ENCODE peak calls at places on chromosomes 11 and 22, in five cellular contexts. Q is adipocyte, K is GM23248, M is small intestine, T is upper lobe of right lung. D is an unnamed sample.
A peak's percentile ranks its signal among the peaks of the same experiment; 100 is the strongest.

GRCh38 chr22:29183971-29184595 is 21.6 kb upstream of the EMID1 start:
- DNase-seq in Q (no peak), K (no peak), M (no peak), T (no peak), D (no peak)

GRCh38 chr11:78646564-78647185 is 72.0 kb upstream of the NARS2 start:
- DNase-seq in Q (peak; percentile 73), K (peak; percentile 37), M (peak; percentile 75), T (no peak), D (peak; percentile 13)

GRCh38 chr22:27647540-27647939 is 154.0 kb downstream of the MN1 start:
- DNase-seq in Q (no peak), K (no peak), M (peak; percentile 10), T (no peak), D (no peak)

GRCh38 chr11:30128269-30128932 is 102.4 kb upstream of the FSHB start:
- DNase-seq in Q (peak; percentile 74), K (peak; percentile 80), M (peak; percentile 5), T (no peak), D (no peak)

GRCh38 chr11:529740-530411 is 5.5 kb downstream of the HRAS start:
- DNase-seq in Q (no peak), K (no peak), M (no peak), T (peak; percentile 65), D (no peak)

GRCh38 chr22:33329398-33329797 is 271.2 kb upstream of the SYN3 start:
- DNase-seq in Q (no peak), K (no peak), M (peak; percentile 18), T (no peak), D (no peak)

GRCh38 chr22:37485006-37485713 is 1.0 kb downstream of the MFNG start:
- DNase-seq in Q (no peak), K (no peak), M (no peak), T (peak; percentile 76), D (no peak)

GRCh38 chr11:69808708-69809107 is 10.5 kb downstream of the FGF3 start:
- DNase-seq in Q (no peak), K (no peak), M (no peak), T (no peak), D (peak; percentile 22)

GRCh38 chr22:43862074-43862881 is at the start of gene SULT4A1:
- DNase-seq in Q (peak; percentile 9), K (peak; percentile 46), M (peak; percentile 43), T (peak; percentile 60), D (peak; percentile 20)

GRCh38 chr11:86176165-86176884 is 68.2 kb upstream of the EED start:
- DNase-seq in Q (no peak), K (peak; percentile 41), M (peak; percentile 32), T (no peak), D (no peak)

GRCh38 chr11:120545813-120546212 is 34.3 kb downstream of the GRIK4 start:
- DNase-seq in Q (no peak), K (no peak), M (no peak), T (no peak), D (no peak)

GRCh38 chr11:18611196-18611595 is 11.6 kb downstream of the MISFA start:
- DNase-seq in Q (peak; percentile 36), K (peak; percentile 51), M (no peak), T (no peak), D (no peak)

GRCh38 chr11:109423860-109424190 is 1.8 kb downstream of the C11orf87 start:
- DNase-seq in Q (no peak), K (no peak), M (no peak), T (no peak), D (no peak)

GRCh38 chr11:109421981-109422590 is at the start of gene C11orf87:
- DNase-seq in Q (peak; percentile 17), K (peak; percentile 46), M (no peak), T (peak; percentile 54), D (peak; percentile 38)

GRCh38 chr11:109424893-109425292 is 2.9 kb downstream of the C11orf87 start:
- DNase-seq in Q (no peak), K (no peak), M (no peak), T (peak; percentile 66), D (no peak)

GRCh38 chr11:109423114-109423859 is 1.3 kb downstream of the C11orf87 start:
- DNase-seq in Q (peak; percentile 29), K (peak; percentile 56), M (no peak), T (peak; percentile 62), D (peak; percentile 56)

GRCh38 chr11:109422755-109423113 is 744 bp downstream of the C11orf87 start:
- DNase-seq in Q (peak; percentile 38), K (peak; percentile 58), M (no peak), T (no peak), D (no peak)
- H3K4me3 ChIP-seq in Q (peak overlapping the region; percentile 77), K (peak overlapping the region; percentile 74), M (no peak overlapping the region), T (peak overlapping the region; percentile 26), D (peak overlapping the region; percentile 46)

GRCh38 chr22:49040111-49040510 is 787.6 kb downstream of the BRD1 start:
- DNase-seq in Q (no peak), K (no peak), M (no peak), T (no peak), D (no peak)
- H3K9me3 ChIP-seq in Q (no peaks in the 10 kb centered on the region), K (no peaks in the 10 kb centered on the region), M (no peaks in the 10 kb centered on the region), T (no peaks in the 10 kb centered on the region), D (no peaks in the 10 kb centered on the region)

GRCh38 chr11:76206327-76207081 is at the start of gene WNT11:
- DNase-seq in Q (peak; percentile 83), K (peak; percentile 69), M (peak; percentile 82), T (peak; percentile 81), D (peak; percentile 39)

GRCh38 chr11:76207642-76208378 is 1.5 kb upstream of the WNT11 start:
- DNase-seq in Q (peak; percentile 94), K (peak; percentile 92), M (peak; percentile 77), T (peak; percentile 90), D (peak; percentile 71)

GRCh38 chr11:76205252-76206076 is 838 bp downstream of the WNT11 start:
- DNase-seq in Q (peak; percentile 5), K (no peak), M (no peak), T (no peak), D (no peak)

GRCh38 chr11:76203937-76204336 is 2.4 kb downstream of the WNT11 start:
- DNase-seq in Q (no peak), K (no peak), M (no peak), T (no peak), D (no peak)

GRCh38 chr11:76206077-76206326 is 300 bp downstream of the WNT11 start:
- DNase-seq in Q (peak; percentile 22), K (no peak), M (no peak), T (no peak), D (no peak)
- H3K27me3 ChIP-seq in Q (peaks cover 9% of the 10 kb centered on the region), K (peaks cover 21% of the 10 kb centered on the region), M (peaks cover 7% of the 10 kb centered on the region), T (peaks cover 14% of the 10 kb centered on the region), D (peaks cover 30% of the 10 kb centered on the region)

GRCh38 chr22:44996120-44996519 is 13.7 kb downstream of the PHF21B start:
- DNase-seq in Q (no peak), K (no peak), M (no peak), T (no peak), D (no peak)
- H3K4me3 ChIP-seq in Q (no peak overlapping the region), K (no peak overlapping the region), M (no peak overlapping the region), T (no peak overlapping the region), D (no peak overlapping the region)

GRCh38 chr11:115716080-115716479 is 211.9 kb upstream of the CADM1 start:
- DNase-seq in Q (no peak), K (no peak), M (no peak), T (no peak), D (no peak)

GRCh38 chr11:115718945-115719344 is 214.7 kb upstream of the CADM1 start:
- DNase-seq in Q (no peak), K (no peak), M (peak; percentile 48), T (no peak), D (no peak)

GRCh38 chr11:115715371-115715770 is 211.2 kb upstream of the CADM1 start:
- DNase-seq in Q (no peak), K (no peak), M (no peak), T (no peak), D (no peak)

GRCh38 chr11:115717215-115717584 is 213.0 kb upstream of the CADM1 start:
- DNase-seq in Q (no peak), K (no peak), M (no peak), T (no peak), D (no peak)

GRCh38 chr11:115716577-115717214 is 212.5 kb upstream of the CADM1 start:
- DNase-seq in Q (no peak), K (no peak), M (no peak), T (no peak), D (no peak)
- H3K9me3 ChIP-seq in Q (no peaks in the 10 kb centered on the region), K (no peaks in the 10 kb centered on the region), M (no peaks in the 10 kb centered on the region), T (no peaks in the 10 kb centered on the region), D (no peaks in the 10 kb centered on the region)

GRCh38 chr11:13956988-13957387 is 5.5 kb upstream of the SPON1 start:
- DNase-seq in Q (no peak), K (no peak), M (no peak), T (no peak), D (no peak)
- H3K27me3 ChIP-seq in Q (no peaks in the 10 kb centered on the region), K (peaks cover 52% of the 10 kb centered on the region), M (peaks cover under 1% of the 10 kb centered on the region), T (peaks cover 15% of the 10 kb centered on the region), D (peaks cover 4% of the 10 kb centered on the region)

GRCh38 chr11:12123177-12123576 is 12.8 kb downstream of the MICAL2 start:
- DNase-seq in Q (peak; percentile 75), K (peak; percentile 86), M (no peak), T (no peak), D (no peak)

GRCh38 chr11:12125609-12126149 is 15.3 kb downstream of the MICAL2 start:
- DNase-seq in Q (no peak), K (peak; percentile 53), M (peak; percentile 56), T (peak; percentile 63), D (no peak)

GRCh38 chr11:12126352-12127019 is 16.1 kb downstream of the MICAL2 start:
- DNase-seq in Q (peak; percentile 78), K (peak; percentile 93), M (peak; percentile 50), T (peak; percentile 77), D (peak; percentile 29)

GRCh38 chr11:12123799-12124198 is 13.4 kb downstream of the MICAL2 start:
- DNase-seq in Q (no peak), K (peak; percentile 58), M (no peak), T (no peak), D (no peak)

DNA sequence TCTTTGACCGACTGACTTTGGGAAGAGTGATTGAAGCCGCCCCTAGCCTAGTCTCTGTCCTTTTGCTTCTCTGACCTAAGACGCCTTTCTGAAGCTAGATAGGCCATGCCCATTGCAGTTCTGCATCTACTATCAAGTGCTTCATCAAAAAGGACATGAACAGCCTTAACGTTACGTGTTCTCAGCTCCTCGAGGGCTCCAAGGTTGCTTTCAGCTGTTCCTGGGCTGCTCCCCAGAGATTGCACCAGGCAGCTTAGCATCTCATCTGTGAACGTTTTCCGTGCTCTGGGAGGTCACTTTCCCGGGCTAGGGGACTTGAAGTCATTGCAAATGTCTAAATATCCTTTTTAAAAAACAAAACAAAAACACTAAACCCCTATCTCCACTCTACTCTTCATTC is 13.9 kb downstream of the MICAL2 start:
- DNase-seq in Q (no peak), K (no peak), M (no peak), T (peak; percentile 16), D (no peak)
- H3K4me3 ChIP-seq in Q (no peak overlapping the region), K (no peak overlapping the region), M (no peak overlapping the region), T (no peak overlapping the region), D (no peak overlapping the region)

DNA sequence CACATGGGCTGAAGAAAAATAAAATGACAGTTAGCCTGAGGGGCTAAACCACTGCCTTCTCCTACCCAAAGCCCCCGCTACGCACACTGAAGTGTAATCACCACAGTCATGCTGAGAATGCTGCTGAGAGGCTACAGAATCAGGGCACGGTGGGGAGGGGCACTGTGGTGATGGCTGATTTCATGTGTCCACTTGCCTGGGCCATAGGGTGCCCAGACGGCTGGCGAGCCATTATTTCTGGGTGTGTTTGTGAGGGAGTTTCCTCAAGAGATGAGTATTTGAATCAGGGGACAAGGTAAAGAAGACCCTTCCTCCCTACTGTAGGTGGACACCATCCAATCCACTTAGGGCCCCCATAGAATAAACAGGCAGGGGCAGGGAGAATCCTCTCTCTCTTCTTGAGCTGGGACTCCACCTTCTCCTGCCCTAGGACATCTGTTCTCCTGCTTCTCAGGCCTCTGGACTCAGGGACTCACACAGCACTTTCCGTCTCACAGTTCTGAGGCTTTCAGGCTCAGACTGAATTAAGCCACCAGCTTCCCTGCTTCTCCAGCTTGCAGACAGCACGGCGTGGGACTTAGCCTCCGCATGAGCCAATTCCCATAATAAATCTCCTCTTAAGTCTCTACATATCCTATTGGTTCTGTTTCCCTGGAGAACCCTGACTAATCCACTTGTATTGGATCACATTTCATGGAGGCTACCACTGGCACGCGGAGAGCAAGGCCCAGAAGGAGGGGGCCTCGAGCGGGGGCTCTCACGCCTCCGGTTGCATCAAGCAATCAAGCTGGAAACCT is 1313.4 kb downstream of the TBC1D22A start:
- DNase-seq in Q (no peak), K (no peak), M (no peak), T (peak; percentile 20), D (no peak)
- H3K9me3 ChIP-seq in Q (no peaks in the 10 kb centered on the region), K (no peaks in the 10 kb centered on the region), M (no peaks in the 10 kb centered on the region), T (no peaks in the 10 kb centered on the region), D (no peaks in the 10 kb centered on the region)